ENCODE peak calls at places on chromosomes 16 and 17, in five cellular contexts. J is progenitor cell of endocrine pancreas; M is retinal pigment epithelial cell; O is activated CD8-positive, alpha-beta T cell treated with anti-CD3 and anti-CD28 coated beads for 36 hours; R is WTC11. C is an unnamed sample.

GRCh38 chr17:80045703-80046102 is 9.3 kb downstream of the CCDC40 start:
- DNase-seq in R (no peak), O (no peak), M (no peak), J (no peak), C (no peak)

GRCh38 chr17:21066394-21066793 is 23.6 kb upstream of the USP22 start:
- DNase-seq in J (no peak), R (no peak), O (no peak), M (no peak), C (no peak)

GRCh38 chr17:6439951-6440350 is 4.3 kb upstream of the PIMREG start:
- DNase-seq in R (no peak), M (no peak), J (no peak), O (no peak), C (no peak)

GRCh38 chr16:12060751-12061150 is 84.2 kb downstream of the SNX29 start:
- DNase-seq in J (no peak), O (no peak), R (no peak), M (no peak), C (no peak)

GRCh38 chr16:87801679-87802300 is 36.0 kb upstream of the KLHDC4 start:
- DNase-seq in M (no peak), J (no peak), O (no peak), R (no peak), C (no peak)

GRCh38 chr16:85944572-85945423 is 45.8 kb downstream of the IRF8 start:
- DNase-seq in M (no peak), J (no peak), O (peak), R (no peak), C (no peak)

GRCh38 chr17:41617698-41618097 is 5.1 kb upstream of the KRT16 start:
- DNase-seq in J (no peak), R (no peak), M (no peak), O (no peak), C (no peak)

GRCh38 chr17:13541032-13541480 is 60.7 kb downstream of the HS3ST3A1 start:
- DNase-seq in M (peak), J (no peak), R (no peak), O (no peak), C (no peak)

GRCh38 chr16:70267516-70267915 is 15.8 kb upstream of the EXOSC6 start:
- DNase-seq in J (no peak), M (no peak), O (no peak), R (peak), C (peak)

GRCh38 chr16:8137581-8137980 is 452.7 kb downstream of the TMEM114 start:
- DNase-seq in O (no peak), J (no peak), M (no peak), R (no peak), C (no peak)

DNA sequence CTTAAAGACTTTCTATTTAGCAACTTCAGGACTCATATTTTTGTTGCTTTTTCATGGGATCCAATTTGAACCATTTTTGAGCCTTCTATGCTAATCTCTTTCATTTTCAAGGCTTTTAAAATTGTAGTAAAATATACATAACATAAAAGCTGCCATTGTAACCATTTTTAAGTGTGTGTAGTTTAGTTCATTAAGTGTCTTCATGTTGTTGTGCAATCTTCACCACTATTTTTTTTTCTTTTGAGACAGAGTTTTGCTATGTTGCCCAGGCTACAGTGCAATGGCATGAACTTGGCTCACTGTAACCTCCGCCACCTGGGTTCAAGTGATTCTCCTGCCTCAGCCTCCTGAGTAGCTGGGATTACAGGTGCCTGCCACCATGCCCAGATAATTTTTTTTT is 451.6 kb downstream of the TMEM114 start:
- DNase-seq in J (no peak), O (no peak), M (no peak), R (no peak), C (no peak)
- TF ChIP-seq CTCF in J (no peak), O (no peak), M (no peak), R (no peak), C (no peak)

DNA sequence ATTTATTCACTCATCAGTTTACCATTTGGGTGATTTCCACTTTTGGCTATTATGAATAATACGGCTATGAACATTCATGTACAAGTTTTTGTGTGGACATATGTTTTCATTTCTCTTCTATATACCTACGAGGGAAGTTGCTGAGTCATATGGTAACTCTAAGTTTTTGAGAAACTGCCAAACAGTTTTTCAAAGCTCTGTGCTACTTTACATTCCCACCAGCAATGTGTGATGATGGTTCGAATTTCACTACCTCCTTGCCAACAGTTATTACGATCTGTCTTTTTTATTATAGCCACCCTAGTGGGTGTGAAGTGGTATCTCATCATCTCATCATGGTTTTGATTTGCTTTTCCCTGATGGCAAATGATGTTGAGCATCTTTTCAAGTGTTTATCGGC is 63.7 kb upstream of the MRTFB start:
- DNase-seq in J (no peak), O (no peak), R (no peak), M (no peak), C (no peak)
- TF ChIP-seq CTCF in J (no peak), O (no peak), R (no peak), M (no peak), C (no peak)

GRCh38 chr17:16989230-16989952 is 17.5 kb upstream of the TNFRSF13B start:
- DNase-seq in M (no peak), R (no peak), J (no peak), O (peak), C (no peak)
- TF ChIP-seq CTCF in M (no peak), R (no peak), J (no peak), O (no peak), C (no peak)

GRCh38 chr17:62723842-62724241 is 84.3 kb downstream of the MARCHF10 start:
- DNase-seq in M (no peak), O (no peak), R (no peak), J (no peak), C (no peak)

GRCh38 chr17:62725791-62726249 is 82.3 kb downstream of the MARCHF10 start:
- DNase-seq in O (no peak), J (no peak), M (no peak), R (no peak), C (no peak)

GRCh38 chr17:62724398-62725146 is 83.5 kb downstream of the MARCHF10 start:
- DNase-seq in O (peak), R (no peak), M (no peak), J (no peak), C (no peak)

GRCh38 chr17:62732125-62732524 is 76.0 kb downstream of the MARCHF10 start:
- DNase-seq in J (no peak), O (no peak), M (no peak), R (no peak), C (no peak)

DNA sequence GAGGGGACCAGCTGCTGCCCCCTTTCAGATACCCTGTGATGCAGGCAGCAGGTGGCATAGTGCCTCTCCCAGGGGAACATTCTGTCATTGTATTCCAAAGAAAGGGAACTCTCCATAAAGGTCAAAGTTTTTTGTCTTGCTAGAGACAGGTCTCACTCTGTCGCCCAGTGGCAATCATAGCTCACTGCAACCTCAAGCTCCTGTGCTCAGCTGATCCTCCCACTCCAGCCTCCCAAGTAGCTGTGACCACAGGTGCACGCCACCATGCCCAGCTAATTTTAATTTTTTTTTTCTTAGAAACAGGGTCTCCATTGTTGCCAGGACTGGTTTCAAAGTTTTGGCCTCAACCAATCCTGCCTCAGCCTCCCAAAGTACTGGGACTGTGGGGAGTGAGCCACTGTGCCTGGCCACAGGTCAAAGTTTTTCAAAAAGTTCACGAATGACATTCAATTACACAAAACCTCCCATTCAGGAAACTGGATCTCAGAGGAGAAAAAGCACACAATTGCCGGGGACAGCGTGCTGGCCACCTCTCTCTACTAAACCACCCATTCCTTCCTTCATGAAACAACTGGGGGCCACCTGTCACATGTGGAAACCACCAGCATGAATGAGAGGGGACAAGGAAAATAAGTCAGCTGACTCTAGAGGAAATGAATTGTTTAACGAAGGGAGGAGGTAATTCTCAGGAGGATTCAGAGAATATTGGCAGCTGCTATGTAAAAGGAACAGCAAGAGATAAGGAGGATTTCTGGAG is 80.0 kb downstream of the MARCHF10 start:
- DNase-seq in O (no peak), J (no peak), M (no peak), R (no peak), C (no peak)
- TF ChIP-seq CTCF in O (no peak), J (no peak), M (no peak), R (no peak), C (no peak)

DNA sequence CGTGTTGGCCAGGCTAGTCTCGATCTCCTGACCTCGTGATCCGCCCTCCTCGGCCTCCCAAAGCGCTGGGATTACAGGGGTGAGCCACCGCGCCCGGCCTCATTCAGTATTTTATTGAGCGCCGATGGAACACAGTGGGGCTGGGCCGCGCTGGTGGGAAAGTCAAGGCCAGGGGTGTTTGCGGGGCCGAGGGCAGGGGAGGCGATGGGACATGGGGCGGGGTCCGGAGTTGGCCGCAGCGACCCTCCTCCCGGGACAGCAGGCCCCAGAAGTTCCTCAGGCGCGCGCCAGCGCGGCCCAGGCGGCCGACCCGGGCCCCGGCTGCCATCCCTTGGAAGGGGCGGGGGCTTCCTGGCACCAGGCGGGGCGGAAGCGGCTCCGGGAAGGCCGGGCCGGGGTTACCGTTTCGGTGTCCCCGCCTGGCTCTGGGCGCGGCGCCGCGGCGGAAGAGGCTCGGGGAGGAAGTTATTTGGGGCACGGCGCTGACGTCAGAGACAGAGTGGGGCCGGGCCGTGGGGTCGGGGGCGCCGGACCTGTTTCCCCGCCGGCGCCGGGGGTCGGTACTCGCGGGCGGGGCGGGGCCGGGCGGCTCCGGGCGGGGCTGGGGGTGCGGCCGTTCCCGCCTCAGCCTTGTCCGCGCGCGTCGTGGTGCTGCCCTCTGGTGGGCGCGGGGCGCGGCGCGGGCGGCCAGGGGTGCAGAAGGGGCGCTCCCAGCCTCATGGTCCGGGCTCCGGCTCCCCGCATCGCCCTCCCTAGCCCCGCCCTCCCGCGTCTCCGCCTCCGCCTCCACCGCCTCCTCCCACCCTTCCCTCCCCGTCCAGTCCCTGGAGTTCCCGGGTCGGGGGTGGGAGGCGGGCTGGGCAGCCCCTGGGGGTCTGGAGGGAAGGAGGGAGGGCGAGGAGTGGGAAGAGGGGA is 952 bp upstream of the PRSS27 start:
- DNase-seq in O (peak), R (peak), M (peak), J (peak), C (peak)
- TF ChIP-seq CTCF in O (peak), R (peak), M (peak), J (peak), C (peak)

C was measured in endothelial cell.